ENCODE peak calls at places on chromosome 11, in six cellular contexts. P, G, N, C, L and Z are unnamed samples.

GRCh38 chr11:1394936-1395772 is 5.4 kb downstream of the BRSK2 start:
- DNase-seq in L (no peak), G (no peak), P (no peak), N (no peak), C (no peak), Z (no peak)

GRCh38 chr11:2092464-2092910 is 46.7 kb downstream of the IGF2 start:
- DNase-seq in G (no peak), C (no peak), L (no peak), P (no peak), N (no peak), Z (no peak)

GRCh38 chr11:17405232-17406005 is 17.0 kb upstream of the KCNJ11 start:
- DNase-seq in P (no peak), C (no peak), L (no peak), N (no peak), G (peak), Z (peak)

GRCh38 chr11:16009021-16009420 is 347.3 kb downstream of the SOX6 start:
- DNase-seq in G (no peak), P (no peak), L (no peak), C (no peak), N (no peak), Z (no peak)

GRCh38 chr11:95487391-95487790 is 256.4 kb upstream of the SESN3 start:
- DNase-seq in N (no peak), L (no peak), C (peak), P (no peak), G (no peak), Z (no peak)

GRCh38 chr11:107583629-107584195 is 7.2 kb upstream of the ELMOD1 start:
- DNase-seq in P (no peak), N (no peak), G (no peak), C (no peak), L (no peak), Z (peak)

GRCh38 chr11:44178381-44178780 is 82.9 kb downstream of the EXT2 start:
- DNase-seq in L (peak), N (peak), P (no peak), G (peak), C (no peak), Z (peak)

GRCh38 chr11:35953081-35953480 is 9.2 kb downstream of the LDLRAD3 start:
- DNase-seq in G (no peak), L (no peak), P (no peak), N (no peak), C (no peak), Z (no peak)

GRCh38 chr11:113730887-113731726 is 25.0 kb upstream of the TMPRSS5 start:
- DNase-seq in C (no peak), N (peak), L (peak), P (no peak), G (peak), Z (peak)

GRCh38 chr11:107218123-107219084 is 200.1 kb upstream of the GUCY1A2 start:
- DNase-seq in N (no peak), C (no peak), G (no peak), L (no peak), P (no peak), Z (no peak)

GRCh38 chr11:78414321-78415051 is 3.1 kb downstream of the GAB2 start:
- DNase-seq in N (no peak), G (no peak), P (no peak), C (no peak), L (no peak), Z (peak)

GRCh38 chr11:46896719-46897406 is 21.5 kb downstream of the LRP4 start:
- DNase-seq in L (no peak), G (no peak), P (no peak), C (no peak), N (no peak), Z (peak)

GRCh38 chr11:44424841-44425240 is 114.9 kb upstream of the ALX4 start:
- DNase-seq in N (no peak), C (no peak), P (no peak), G (no peak), L (no peak), Z (no peak)

GRCh38 chr11:95505927-95506426 is 275.0 kb upstream of the SESN3 start:
- DNase-seq in G (no peak), L (no peak), N (peak), P (no peak), C (no peak), Z (no peak)

GRCh38 chr11:60769273-60769672 is 12.6 kb downstream of the MS4A15 start:
- DNase-seq in P (no peak), C (no peak), N (no peak), L (no peak), G (no peak), Z (no peak)

GRCh38 chr11:65425105-65425970 is 2.7 kb downstream of the NEAT1 start:
- DNase-seq in C (peak), P (peak), G (peak), N (peak), L (no peak), Z (peak)

GRCh38 chr11:65014146-65014960 is at the start of gene ARL2:
- DNase-seq in N (no peak), L (no peak), G (no peak), C (no peak), P (peak), Z (no peak)

GRCh38 chr11:17117262-17117661 is 39.8 kb upstream of the RPS13 start:
- DNase-seq in N (no peak), G (no peak), P (no peak), L (no peak), C (no peak), Z (no peak)

GRCh38 chr11:117953029-117953671 is 23.9 kb upstream of the TMPRSS13 start:
- DNase-seq in L (no peak), N (no peak), C (no peak), P (no peak), G (no peak), Z (no peak)

GRCh38 chr11:12512826-12513395 is 135.5 kb downstream of the PARVA start:
- DNase-seq in P (no peak), L (no peak), G (no peak), N (no peak), C (no peak), Z (no peak)

GRCh38 chr11:3639841-3640240 is 2.0 kb downstream of the ART5 start:
- DNase-seq in P (no peak), C (no peak), G (no peak), L (no peak), N (no peak), Z (no peak)

GRCh38 chr11:612961-613300 is 2.8 kb downstream of the IRF7 start:
- DNase-seq in P (no peak), L (no peak), N (no peak), C (no peak), G (no peak), Z (no peak)

GRCh38 chr11:78069465-78069864 is 5.8 kb downstream of the THRSP start:
- DNase-seq in P (no peak), C (no peak), N (no peak), L (no peak), G (no peak), Z (no peak)

GRCh38 chr11:119290894-119291497 is 25.9 kb downstream of the MCAM start:
- DNase-seq in G (no peak), P (no peak), C (no peak), N (no peak), L (no peak), Z (no peak)

GRCh38 chr11:116180806-116181600 is 591.8 kb downstream of the BUD13 start:
- DNase-seq in L (no peak), N (no peak), P (no peak), G (no peak), C (no peak), Z (no peak)

GRCh38 chr11:122022646-122023045 is 93.4 kb downstream of the BLID start:
- DNase-seq in L (no peak), C (no peak), P (no peak), G (no peak), N (no peak), Z (no peak)

GRCh38 chr11:10898003-10898762 is 40.3 kb upstream of the ZBED5 start:
- DNase-seq in G (no peak), P (peak), C (no peak), L (no peak), N (no peak), Z (no peak)